ENCODE peak calls at places on chromosome 6, in ten cellular contexts. H is mesendoderm; U is effector CD8-positive, alpha-beta T cell; J is NCI-H446 treated with DMSO at 0.1 percent for 48 hours; N is neuronal stem cell; B is NCI-H2029; T is cardiac muscle cell; D is GM23248; Q is ovary; M is DMS153. F is an unnamed sample.

GRCh38 chr6:137097057-137097456 is 52.3 kb upstream of the IL20RA start:
- DNase-seq in D (peak; percentile 35), U (no peak), J (no peak), H (no peak), N (no peak), M (no peak), T (no peak), Q (no peak), B (no peak), F (peak; percentile 41)

GRCh38 chr6:121780325-121781313 is 345.2 kb downstream of the GJA1 start:
- DNase-seq in U (no peak), H (peak; percentile 47), B (no peak), N (no peak), Q (peak; percentile 79), T (no peak), M (no peak), J (peak; percentile 90), D (peak; percentile 94), F (peak; percentile 89)

GRCh38 chr6:41675992-41676391 is 37.7 kb downstream of the MDFI start:
- DNase-seq in J (no peak), M (no peak), Q (no peak), H (no peak), T (no peak), B (no peak), D (no peak), N (no peak), U (no peak), F (no peak)

GRCh38 chr6:100132005-100132404 is 138.0 kb upstream of the MCHR2 start:
- DNase-seq in N (no peak), H (no peak), T (no peak), M (no peak), J (no peak), Q (no peak), U (no peak), D (no peak), B (no peak), F (no peak)

GRCh38 chr6:56370127-56370540 is 122.8 kb upstream of the COL21A1 start:
- DNase-seq in J (no peak), D (peak; percentile 84), U (no peak), B (peak; percentile 83), Q (peak; percentile 53), H (peak; percentile 78), T (peak; percentile 52), M (peak; percentile 88), N (peak; percentile 17), F (peak; percentile 79)

GRCh38 chr6:104881964-104882668 is 22.4 kb upstream of the HACE1 start:
- DNase-seq in M (no peak), U (no peak), B (no peak), Q (no peak), T (no peak), D (no peak), J (no peak), N (no peak), H (no peak), F (no peak)

GRCh38 chr6:139240161-139241010 is 51.4 kb downstream of the TXLNB start:
- DNase-seq in Q (peak; percentile 36), U (no peak), J (peak; percentile 80), N (no peak), T (no peak), M (peak; percentile 64), D (peak; percentile 67), H (no peak), B (peak; percentile 9), F (peak; percentile 85)

GRCh38 chr6:34549804-34550202 is 6.3 kb downstream of the SPDEF start:
- DNase-seq in U (no peak), D (no peak), H (no peak), J (no peak), T (peak; percentile 51), B (no peak), N (no peak), M (no peak), Q (no peak), F (no peak)

GRCh38 chr6:133707456-133707855 is 181.5 kb upstream of the TCF21 start:
- DNase-seq in J (peak; percentile 78), U (no peak), H (no peak), Q (no peak), T (no peak), B (no peak), N (no peak), M (no peak), D (peak; percentile 91), F (peak; percentile 54)

GRCh38 chr6:49490633-49491032 is 9.1 kb upstream of the GLYATL3 start:
- DNase-seq in T (no peak), N (no peak), J (no peak), U (no peak), H (no peak), D (no peak), M (no peak), B (no peak), Q (no peak), F (no peak)

GRCh38 chr6:87918461-87918941 is 129.1 kb upstream of the SPACA1 start:
- DNase-seq in N (no peak), D (peak; percentile 7), H (peak; percentile 70), B (no peak), M (no peak), J (no peak), U (no peak), Q (no peak), T (no peak), F (no peak)

GRCh38 chr6:114649298-114649697 is 306.5 kb upstream of the HS3ST5 start:
- DNase-seq in U (no peak), H (no peak), B (no peak), Q (no peak), N (no peak), T (no peak), J (no peak), M (no peak), D (no peak), F (no peak)

GRCh38 chr6:145206247-145206907 is 528.9 kb downstream of the EPM2A start:
- DNase-seq in U (no peak), T (no peak), M (no peak), Q (peak; percentile 20), H (no peak), J (no peak), N (no peak), B (no peak), D (peak; percentile 80), F (peak; percentile 82)

GRCh38 chr6:30565772-30566171 is 5.5 kb upstream of the ABCF1 start:
- DNase-seq in J (no peak), H (no peak), T (no peak), Q (no peak), M (no peak), D (no peak), B (no peak), U (no peak), N (no peak), F (no peak)

GRCh38 chr6:8743146-8743745 is 307.9 kb upstream of the SLC35B3 start:
- DNase-seq in M (no peak), D (no peak), J (no peak), T (no peak), N (no peak), U (no peak), H (no peak), B (peak; percentile 4), Q (no peak), F (peak; percentile 17)